ENCODE peak calls at places on chromosome 2, in four cellular contexts. A, I, H and B are unnamed samples.

GRCh38 chr2:231533086-231533776 is 3.0 kb upstream of the NMUR1 start:
- DNase-seq in A (no peak), I (no peak), H (no peak), B (no peak)

GRCh38 chr2:234482807-234483206 is 14.1 kb downstream of the ARL4C start:
- DNase-seq in A (no peak), I (no peak), H (no peak), B (no peak)

GRCh38 chr2:54850171-54851122 is 127.0 kb downstream of the EML6 start:
- DNase-seq in A (no peak), I (no peak), H (no peak), B (no peak)

GRCh38 chr2:118858485-118859156 is 11.2 kb upstream of the EN1 start:
- DNase-seq in A (no peak), I (no peak), H (no peak), B (no peak)

GRCh38 chr2:164625378-164625971 is 4.2 kb upstream of the GRB14 start:
- DNase-seq in A (no peak), I (no peak), H (no peak), B (no peak)

GRCh38 chr2:54239427-54239826 is 16.6 kb downstream of the TSPYL6 start:
- DNase-seq in A (no peak), I (no peak), H (no peak), B (no peak)

GRCh38 chr2:95728878-95729511 is 137.2 kb downstream of the TRIM43 start:
- DNase-seq in A (peak), I (peak), H (peak), B (peak)

GRCh38 chr2:15334650-15335326 is 226.3 kb downstream of the NBAS start:
- DNase-seq in A (no peak), I (no peak), H (no peak), B (no peak)

GRCh38 chr2:64792995-64793639 is 139.4 kb upstream of the SERTAD2 start:
- DNase-seq in A (no peak), I (no peak), H (no peak), B (no peak)
- H3K4me3 ChIP-seq in A (no peak), I (no peak), H (no peak), B (no peak)

GRCh38 chr2:219245148-219245898 is at the start of the genes GLB1L and STK16:
- DNase-seq in A (peak), I (peak), H (peak), B (peak)
- TF ChIP-seq POLR2A in A (peak), I (peak), H (peak), B (peak)

GRCh38 chr2:190444954-190445353 is 36.8 kb downstream of the MFSD6 start:
- DNase-seq in A (no peak), I (no peak), H (no peak), B (no peak)
- H3K4me3 ChIP-seq in A (no peak), I (no peak), H (no peak), B (no peak)

DNA sequence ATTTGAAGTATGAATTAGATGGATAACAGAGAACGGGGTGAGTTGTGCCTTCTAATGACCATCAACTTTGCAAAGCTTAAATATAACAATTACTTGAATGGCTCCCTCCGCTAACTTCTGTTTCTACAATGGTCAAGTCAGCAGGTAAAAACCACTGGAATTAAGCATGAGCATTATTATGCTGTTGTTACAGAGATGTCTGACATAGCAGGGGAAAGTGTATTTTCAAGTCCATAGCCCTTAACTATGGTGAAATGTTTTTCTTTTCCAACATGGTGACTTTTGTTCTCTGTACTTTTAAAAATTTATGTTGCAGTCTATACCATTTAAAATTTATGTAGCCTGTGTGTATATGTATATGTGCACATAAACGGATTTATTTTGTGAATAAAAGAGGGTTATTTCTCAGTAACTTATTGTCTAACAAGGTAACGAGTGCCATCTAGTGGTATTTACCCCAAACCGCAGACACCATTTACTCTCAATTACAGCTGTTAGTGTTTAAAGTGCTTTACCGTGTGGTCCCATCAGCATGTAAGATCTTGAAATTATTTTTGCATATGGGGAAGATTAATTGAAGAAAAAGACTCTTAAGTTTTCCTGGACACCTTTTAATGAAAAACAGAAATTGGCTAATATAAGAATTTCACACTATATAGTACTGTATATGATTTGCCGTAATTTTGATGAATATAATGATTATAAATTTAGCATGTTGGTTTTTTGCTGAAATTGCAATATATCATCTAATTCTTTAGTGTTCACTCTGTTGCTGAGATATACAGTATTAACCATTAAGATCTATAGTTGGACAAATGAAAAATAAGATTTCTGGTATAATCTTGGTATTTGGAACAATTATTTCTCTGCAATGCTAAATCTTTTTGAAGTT is 78.2 kb downstream of the UBE2E3 start:
- DNase-seq in A (no peak), I (no peak), H (peak), B (no peak)
- TF ChIP-seq POLR2A in A (no peak), I (no peak), H (no peak), B (no peak)

GRCh38 chr2:29495068-29495467 is 379.9 kb downstream of the CLIP4 start:
- DNase-seq in A (no peak), I (no peak), H (no peak), B (no peak)
- H3K4me3 ChIP-seq in A (no peak), I (no peak), H (no peak), B (no peak)

GRCh38 chr2:239598011-239598731 is 197.4 kb upstream of the HDAC4 start:
- DNase-seq in A (no peak), I (no peak), H (no peak), B (no peak)
- TF ChIP-seq POLR2A in A (no peak), I (no peak), H (no peak), B (no peak)

GRCh38 chr2:237695201-237695780 is 67.9 kb downstream of the LRRFIP1 start:
- DNase-seq in A (peak), I (no peak), H (peak), B (no peak)
- H3K4me3 ChIP-seq in A (peak), I (no peak), H (peak), B (no peak)

DNA sequence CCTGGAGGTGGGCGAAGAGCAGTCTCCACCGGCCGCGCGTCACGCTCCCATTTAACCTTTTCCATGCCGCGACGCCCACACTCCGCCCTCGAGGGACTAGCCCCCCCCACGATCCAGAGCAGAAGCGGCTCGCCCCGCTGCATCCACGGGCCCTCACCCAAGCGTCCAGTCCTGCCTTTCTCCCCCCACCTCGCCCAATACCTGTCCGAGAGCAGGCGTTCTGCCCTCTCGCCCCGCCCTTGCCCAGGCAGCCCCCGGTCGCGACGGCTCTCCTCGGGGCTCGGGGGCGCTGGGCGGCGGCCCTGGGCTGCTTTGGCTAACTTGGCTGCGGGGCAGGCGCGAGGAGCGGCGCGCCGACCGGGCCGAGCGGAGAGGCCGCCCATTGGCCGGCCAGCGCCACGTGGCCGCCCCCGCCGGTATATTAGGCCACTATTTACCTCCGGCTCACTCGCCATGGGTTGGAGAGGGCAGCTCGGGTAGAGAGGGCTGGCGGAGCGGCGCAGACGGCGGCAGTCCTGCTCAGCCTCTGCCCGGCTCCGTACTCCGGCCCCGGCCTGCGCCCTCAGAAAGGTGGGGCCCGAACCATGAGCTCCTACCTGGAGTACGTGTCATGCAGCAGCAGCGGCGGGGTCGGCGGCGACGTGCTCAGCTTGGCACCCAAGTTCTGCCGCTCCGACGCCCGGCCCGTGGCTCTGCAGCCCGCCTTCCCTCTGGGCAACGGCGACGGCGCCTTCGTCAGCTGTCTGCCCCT is at the start of gene HOXD1:
- DNase-seq in A (peak), I (no peak), H (no peak), B (peak)
- TF ChIP-seq POLR2A in A (no peak), I (no peak), H (no peak), B (no peak)